ENCODE peak calls at places on chromosomes 12 and 14, in nine cellular contexts. A is prostate gland, D is AG04450, V is stomach, I is IMR-90, Z is HepG2, E is HCT116, K is spleen, C is endothelial cell of umbilical vein. H is an unnamed sample.

GRCh38 chr14:63344336-63344735 is 25.6 kb upstream of the GPHB5 start:
- DNase-seq in A (no peak), D (no peak), V (no peak), I (no peak), Z (no peak), E (no peak), K (no peak), C (no peak), H (no peak)

GRCh38 chr14:79758985-79759384 is 452.3 kb downstream of the DIO2 start:
- DNase-seq in A (no peak), D (no peak), V (no peak), I (no peak), Z (no peak), E (no peak), K (no peak), C (no peak), H (no peak)

GRCh38 chr12:10901427-10901826 is 7.9 kb downstream of the TAS2R13 start:
- DNase-seq in A (no peak), D (no peak), V (no peak), I (no peak), Z (peak; percentile 34), E (no peak), K (no peak), C (no peak), H (no peak)

GRCh38 chr14:35331605-35332516 is 39.7 kb downstream of the PSMA6 start:
- DNase-seq in A (peak; percentile 93), D (no peak), V (peak; percentile 88), I (peak; percentile 87), Z (peak; percentile 75), E (peak; percentile 49), K (no peak), C (no peak), H (peak; percentile 78)

GRCh38 chr12:27896419-27896990 is 76.0 kb downstream of the PTHLH start:
- DNase-seq in A (no peak), D (no peak), V (no peak), I (no peak), Z (no peak), E (no peak), K (no peak), C (no peak), H (no peak)

GRCh38 chr14:66359500-66359899 is 126.7 kb upstream of the CCDC196 start:
- DNase-seq in A (peak; percentile 24), D (peak; percentile 50), V (no peak), I (peak; percentile 64), Z (peak; percentile 53), E (peak; percentile 64), K (no peak), C (peak; percentile 48), H (peak; percentile 21)

GRCh38 chr12:89236748-89237428 is 115.4 kb downstream of the DUSP6 start:
- DNase-seq in A (peak; percentile 62), D (no peak), V (no peak), I (peak; percentile 82), Z (no peak), E (peak; percentile 13), K (no peak), C (no peak), H (no peak)

GRCh38 chr12:130925616-130926015 is 28.1 kb upstream of the ADGRD1 start:
- DNase-seq in A (no peak), D (no peak), V (no peak), I (peak; percentile 35), Z (no peak), E (no peak), K (no peak), C (no peak), H (no peak)

GRCh38 chr12:69886101-69886500 is 61.1 kb downstream of the MYRFL start:
- DNase-seq in A (no peak), D (no peak), V (no peak), I (no peak), Z (no peak), E (no peak), K (no peak), C (no peak), H (no peak)

GRCh38 chr12:57750561-57751431 is 1.3 kb downstream of the CDK4 start:
- DNase-seq in A (no peak), D (no peak), V (no peak), I (peak; percentile 12), Z (no peak), E (no peak), K (no peak), C (no peak), H (no peak)

GRCh38 chr14:72747652-72748051 is 146.2 kb downstream of the DPF3 start:
- DNase-seq in A (no peak), D (no peak), V (no peak), I (no peak), Z (no peak), E (no peak), K (no peak), C (no peak), H (no peak)

GRCh38 chr14:31955941-31956579 is 121.0 kb upstream of the ARHGAP5 start:
- DNase-seq in A (no peak), D (no peak), V (no peak), I (peak; percentile 26), Z (no peak), E (no peak), K (no peak), C (no peak), H (no peak)

GRCh38 chr12:1800646-1801284 is 19.6 kb upstream of the LRTM2 start:
- DNase-seq in A (no peak), D (no peak), V (peak; percentile 52), I (peak; percentile 54), Z (peak; percentile 37), E (no peak), K (peak; percentile 75), C (peak; percentile 10), H (no peak)

GRCh38 chr14:93084866-93085857 is 30.6 kb downstream of the ITPK1 start:
- DNase-seq in A (peak; percentile 31), D (no peak), V (no peak), I (no peak), Z (no peak), E (no peak), K (no peak), C (no peak), H (no peak)

GRCh38 chr14:37988472-37988871 is 219.2 kb upstream of the SSTR1 start:
- DNase-seq in A (no peak), D (no peak), V (no peak), I (peak; percentile 28), Z (no peak), E (no peak), K (no peak), C (no peak), H (no peak)
- H3K4me3 ChIP-seq in A (no peak overlapping the region), D (no peak overlapping the region), V (no peak overlapping the region), I (no peak overlapping the region), Z (no peak overlapping the region), E (no peak overlapping the region), K (no peak overlapping the region), C (no peak overlapping the region), H (no peak overlapping the region)

GRCh38 chr14:91835197-91835919 is 32.0 kb downstream of the TC2N start:
- DNase-seq in A (peak; percentile 17), D (no peak), V (peak; percentile 34), I (no peak), Z (no peak), E (no peak), K (no peak), C (no peak), H (no peak)

GRCh38 chr14:91839754-91840153 is 27.6 kb downstream of the TC2N start:
- DNase-seq in A (no peak), D (no peak), V (no peak), I (no peak), Z (no peak), E (no peak), K (no peak), C (no peak), H (no peak)

GRCh38 chr14:91834571-91834970 is 32.8 kb downstream of the TC2N start:
- DNase-seq in A (no peak), D (no peak), V (no peak), I (no peak), Z (no peak), E (no peak), K (no peak), C (no peak), H (no peak)

GRCh38 chr14:91837076-91837475 is 30.3 kb downstream of the TC2N start:
- DNase-seq in A (no peak), D (no peak), V (no peak), I (no peak), Z (no peak), E (no peak), K (no peak), C (no peak), H (peak; percentile 24)

GRCh38 chr14:91835920-91836843 is 31.2 kb downstream of the TC2N start:
- DNase-seq in A (peak; percentile 95), D (no peak), V (peak; percentile 96), I (no peak), Z (no peak), E (peak; percentile 56), K (peak; percentile 93), C (no peak), H (peak; percentile 97)
- TF ChIP-seq CTCF in A (no peak), D (no peak), V (no peak), I (no peak), Z (peak; percentile 19), E (no peak), K (no peak), C (no peak), H (no peak)

GRCh38 chr12:53543539-53543938 is 36.3 kb upstream of the NPFF start:
- DNase-seq in A (peak; percentile 71), D (peak; percentile 41), V (peak; percentile 48), I (peak; percentile 73), Z (peak; percentile 68), E (peak; percentile 37), K (no peak), C (peak; percentile 78), H (peak; percentile 62)

GRCh38 chr12:53533476-53533875 is 26.2 kb upstream of the NPFF start:
- DNase-seq in A (no peak), D (no peak), V (no peak), I (no peak), Z (no peak), E (no peak), K (no peak), C (no peak), H (no peak)

GRCh38 chr12:53536962-53537361 is 29.7 kb upstream of the NPFF start:
- DNase-seq in A (no peak), D (no peak), V (no peak), I (no peak), Z (no peak), E (no peak), K (no peak), C (no peak), H (no peak)

GRCh38 chr12:53539526-53539925 is 32.2 kb upstream of the NPFF start:
- DNase-seq in A (no peak), D (no peak), V (no peak), I (no peak), Z (no peak), E (no peak), K (no peak), C (no peak), H (no peak)

GRCh38 chr12:53538209-53538689 is 31.0 kb upstream of the NPFF start:
- DNase-seq in A (peak; percentile 83), D (no peak), V (no peak), I (peak; percentile 68), Z (peak; percentile 94), E (no peak), K (no peak), C (peak; percentile 50), H (peak; percentile 61)
- H3K27ac ChIP-seq in A (peak overlapping the region; percentile 82), D (no peak overlapping the region), V (peak overlapping the region; percentile 25), I (no peak overlapping the region), Z (peak overlapping the region; percentile 76), E (no peak overlapping the region), K (peak overlapping the region; percentile 72), C (no peak overlapping the region), H (peak overlapping the region; percentile 81)

DNA sequence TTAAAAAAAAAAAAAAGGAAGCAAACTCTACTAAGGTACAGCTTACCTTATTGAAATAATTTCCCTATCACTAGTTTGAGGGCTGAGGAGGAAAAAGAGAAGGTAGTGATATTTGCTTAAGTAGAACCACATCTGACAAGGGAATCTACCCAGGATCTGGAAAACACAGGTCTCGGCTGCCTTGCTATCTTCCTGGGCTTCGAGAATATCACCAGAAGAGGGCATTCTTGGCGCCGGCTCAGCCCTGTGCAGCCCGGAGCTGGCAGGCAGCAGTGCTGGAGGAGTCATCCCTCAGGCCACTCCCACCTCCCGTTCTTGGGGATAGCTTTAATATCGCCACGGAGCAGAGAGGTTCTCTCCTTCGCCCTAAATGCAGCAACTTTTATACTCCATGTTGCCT is 1181.2 kb downstream of the VRK1 start:
- DNase-seq in A (peak; percentile 72), D (no peak), V (peak; percentile 69), I (no peak), Z (no peak), E (peak; percentile 6), K (peak; percentile 80), C (no peak), H (peak; percentile 82)
- H3K4me3 ChIP-seq in A (peak overlapping the region; percentile 5), D (no peak overlapping the region), V (peak overlapping the region; percentile 43), I (no peak overlapping the region), Z (no peak overlapping the region), E (no peak overlapping the region), K (peak overlapping the region; percentile 16), C (no peak overlapping the region), H (no peak overlapping the region)

H was measured in body of pancreas.